ENCODE peak calls at places on chromosomes 16 and 17, in five cellular contexts. M, N, X, G and I are unnamed samples.

GRCh38 chr17:83071966-83072562 is 7.3 kb upstream of the METRNL start:
- DNase-seq in M (no peak), N (no peak), X (no peak), G (no peak), I (no peak)

GRCh38 chr16:84380405-84380804 is 12.1 kb downstream of the ATP2C2 start:
- DNase-seq in M (no peak), N (no peak), X (no peak), G (no peak), I (no peak)

GRCh38 chr16:82456683-82457082 is 170.1 kb upstream of the CDH13 start:
- DNase-seq in M (peak), N (peak), X (peak), G (peak), I (peak)

GRCh38 chr16:2194852-2195315 is 1.5 kb downstream of the CASKIN1 start:
- DNase-seq in M (peak), N (peak), X (no peak), G (peak), I (peak)

GRCh38 chr17:40354191-40355122 is 10.1 kb downstream of the GJD3 start:
- DNase-seq in M (no peak), N (no peak), X (peak), G (no peak), I (no peak)

GRCh38 chr16:80129791-80130190 is 411.0 kb upstream of the DYNLRB2 start:
- DNase-seq in M (no peak), N (no peak), X (no peak), G (no peak), I (no peak)

GRCh38 chr17:81911277-81911961 is at the start of gene PCYT2:
- DNase-seq in M (peak), N (peak), X (peak), G (peak), I (peak)

GRCh38 chr16:47029724-47030123 is 56.2 kb upstream of the DNAJA2 start:
- DNase-seq in M (no peak), N (no peak), X (no peak), G (no peak), I (no peak)

GRCh38 chr16:67542464-67542863 is 13.8 kb downstream of the RIPOR1 start:
- DNase-seq in M (peak), N (peak), X (peak), G (peak), I (peak)

GRCh38 chr16:803751-804075 is 3.2 kb upstream of the GNG13 start:
- DNase-seq in M (no peak), N (no peak), X (no peak), G (no peak), I (no peak)

GRCh38 chr16:67462279-67462655 is 18.7 kb downstream of the ATP6V0D1 start:
- DNase-seq in M (no peak), N (no peak), X (no peak), G (no peak), I (no peak)

GRCh38 chr17:43791589-43791988 is 11.4 kb downstream of the CFAP97D1 start:
- DNase-seq in M (peak), N (peak), X (no peak), G (peak), I (peak)

GRCh38 chr17:76500745-76501017 is 542 bp downstream of the RHBDF2 start:
- DNase-seq in M (no peak), N (no peak), X (no peak), G (no peak), I (no peak)

GRCh38 chr17:27339836-27340550 is 46.1 kb downstream of the WSB1 start:
- DNase-seq in M (peak), N (no peak), X (no peak), G (no peak), I (no peak)

GRCh38 chr16:85180047-85180878 is 68.0 kb upstream of the CIBAR2 start:
- DNase-seq in M (no peak), N (no peak), X (no peak), G (no peak), I (no peak)

GRCh38 chr17:75033346-75034235 is 13.2 kb downstream of the ATP5PD start:
- DNase-seq in M (peak), N (peak), X (peak), G (peak), I (peak)

GRCh38 chr16:50742521-50743150 is 750 bp downstream of the CYLD start:
- DNase-seq in M (no peak), N (no peak), X (no peak), G (peak), I (no peak)

GRCh38 chr17:62722625-62723024 is 85.5 kb downstream of the MARCHF10 start:
- DNase-seq in M (no peak), N (no peak), X (no peak), G (peak), I (no peak)

GRCh38 chr16:23296994-23297393 is 5.1 kb upstream of the SCNN1B start:
- DNase-seq in M (peak), N (no peak), X (no peak), G (no peak), I (no peak)
- TF ChIP-seq CTCF in M (no peak), N (peak), X (no peak), G (no peak), I (peak)

DNA sequence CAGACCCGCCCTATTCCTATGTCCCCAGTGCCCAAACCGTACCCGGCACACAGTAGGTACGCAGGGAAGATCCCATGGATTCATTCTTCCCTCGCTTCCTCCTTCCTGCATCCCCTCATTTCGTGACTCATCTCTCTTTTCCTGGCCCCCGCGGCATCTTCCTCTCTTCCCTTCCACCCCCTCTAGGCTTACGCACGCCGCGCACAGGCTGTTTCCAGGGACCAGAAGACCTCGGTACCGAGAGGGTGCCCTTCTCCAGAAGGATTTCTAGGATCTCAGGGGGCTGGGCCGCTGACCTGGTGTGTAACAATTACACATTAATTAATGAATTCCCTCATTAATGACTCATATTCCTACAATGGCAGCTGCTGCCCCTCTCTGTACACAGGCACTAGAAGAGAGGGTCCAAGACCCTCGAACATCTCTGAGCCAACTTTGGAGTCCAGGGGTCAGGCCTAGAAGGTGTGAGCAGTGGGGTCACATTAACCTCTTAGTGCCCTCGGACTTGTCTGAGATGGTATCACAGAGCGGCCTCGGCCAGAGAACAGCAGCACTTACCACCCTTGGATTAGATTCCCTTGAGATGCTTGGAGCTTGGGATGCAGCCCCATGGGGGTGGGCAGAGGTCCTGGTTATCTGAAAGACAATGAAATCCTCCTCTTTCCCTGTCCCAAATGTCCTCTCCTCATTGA is 16.8 kb upstream of the PLLP start:
- DNase-seq in M (no peak), N (no peak), X (peak), G (no peak), I (no peak)
- H3K4me3 ChIP-seq in M (no peak), N (peak), X (peak), G (no peak), I (no peak)

DNA sequence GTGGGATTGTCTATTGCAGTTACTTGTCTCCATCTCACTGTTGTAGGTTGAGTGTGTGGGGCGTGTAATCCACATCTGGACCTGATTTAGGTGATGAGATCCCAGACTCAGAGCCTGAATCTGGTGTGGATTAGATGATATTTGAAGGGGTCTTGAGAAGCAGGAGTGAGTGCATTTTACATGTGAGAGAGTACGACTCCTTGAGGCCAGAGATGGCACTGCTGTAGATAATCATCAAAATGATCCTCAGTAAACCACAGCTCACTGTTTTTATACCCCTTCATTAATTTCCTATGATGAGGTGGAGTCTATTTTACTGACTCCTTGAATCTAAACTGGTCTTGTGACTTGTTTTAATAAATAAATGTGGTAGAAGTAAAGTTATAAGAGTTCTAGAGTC is 732.5 kb downstream of the KCNJ2 start:
- DNase-seq in M (no peak), N (no peak), X (no peak), G (no peak), I (no peak)
- TF ChIP-seq CTCF in M (no peak), N (no peak), X (no peak), G (no peak), I (no peak)

DNA sequence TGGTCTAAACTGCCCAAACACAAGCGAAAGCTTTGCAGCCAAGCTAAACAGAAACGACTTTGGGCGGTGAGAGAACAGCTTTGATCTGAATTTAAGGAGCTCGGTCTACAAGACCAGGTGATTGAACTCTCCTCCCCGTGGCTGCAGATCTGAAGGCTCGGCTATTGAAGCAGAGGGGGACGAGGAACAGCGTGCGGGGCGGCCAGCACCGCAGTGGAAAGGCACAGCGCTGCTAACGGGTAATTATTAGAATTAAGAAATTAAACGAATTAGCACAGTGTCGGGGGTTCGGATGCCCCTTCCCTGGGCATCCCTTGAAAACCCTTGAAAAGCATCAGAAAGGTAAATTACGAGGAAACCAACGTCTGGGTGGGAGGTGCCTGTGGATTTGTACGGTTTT is 431 bp downstream of the TEKT3 start:
- DNase-seq in M (no peak), N (no peak), X (no peak), G (no peak), I (no peak)
- H3K4me3 ChIP-seq in M (peak), N (peak), X (peak), G (peak), I (peak)

GRCh38 chr17:49952209-49952911 is 16.6 kb upstream of the DLX4 start:
- DNase-seq in M (peak), N (peak), X (peak), G (peak), I (peak)
- TF ChIP-seq CTCF in M (peak), N (peak), X (peak), G (peak), I (peak)